ENCODE peak calls at places on chromosomes 1 and 21, in nine cellular contexts. U is astrocyte; A is foreskin fibroblast; X is GM10248; T is nephron progenitor cell; P is HFF-Myc; M is endodermal cell; L is CD8-positive, alpha-beta T cell; R is neural progenitor cell. S is an unnamed sample.

GRCh38 chr1:235060607-235061470 is 67.8 kb downstream of the TOMM20 start:
- DNase-seq in U (no peak), A (no peak), X (no peak), T (no peak), P (no peak), M (peak), L (no peak), R (peak), S (no peak)

GRCh38 chr1:159282118-159282517 is 20.0 kb upstream of the FCER1A start:
- DNase-seq in U (no peak), A (no peak), X (no peak), T (no peak), P (no peak), M (no peak), L (no peak), R (no peak), S (no peak)

GRCh38 chr21:37155216-37155615 is 82.2 kb downstream of the TTC3 start:
- DNase-seq in U (peak), A (no peak), X (no peak), T (no peak), P (no peak), M (no peak), L (no peak), R (no peak), S (no peak)

GRCh38 chr1:32900956-32901822 is at the start of gene TMEM54:
- DNase-seq in U (no peak), A (no peak), X (peak), T (peak), P (no peak), M (peak), L (no peak), R (peak), S (peak)

GRCh38 chr1:161219078-161219892 is 4.1 kb downstream of the APOA2 start:
- DNase-seq in U (no peak), A (no peak), X (no peak), T (no peak), P (no peak), M (no peak), L (no peak), R (no peak), S (no peak)

GRCh38 chr1:1090424-1091343 is 16.6 kb upstream of the RNF223 start:
- DNase-seq in U (no peak), A (no peak), X (no peak), T (no peak), P (no peak), M (peak), L (no peak), R (no peak), S (no peak)

GRCh38 chr1:167068761-167069160 is 21.4 kb downstream of the GPA33 start:
- DNase-seq in U (no peak), A (no peak), X (no peak), T (no peak), P (no peak), M (peak), L (no peak), R (no peak), S (no peak)

GRCh38 chr1:145926706-145927072 is 595 bp downstream of the RBM8A start:
- DNase-seq in U (peak), A (no peak), X (no peak), T (no peak), P (no peak), M (no peak), L (no peak), R (no peak), S (no peak)

GRCh38 chr1:9008236-9008635 is 18.0 kb downstream of the SLC2A7 start:
- DNase-seq in U (no peak), A (no peak), X (peak), T (no peak), P (no peak), M (no peak), L (no peak), R (no peak), S (no peak)

GRCh38 chr1:9006956-9007615 is 19.1 kb downstream of the SLC2A7 start:
- DNase-seq in U (no peak), A (no peak), X (no peak), T (no peak), P (no peak), M (no peak), L (no peak), R (no peak), S (no peak)

GRCh38 chr1:9010781-9011323 is 15.4 kb downstream of the SLC2A7 start:
- DNase-seq in U (no peak), A (no peak), X (no peak), T (no peak), P (no peak), M (no peak), L (no peak), R (no peak), S (peak)

GRCh38 chr1:9013824-9014223 is 12.4 kb downstream of the SLC2A7 start:
- DNase-seq in U (no peak), A (no peak), X (no peak), T (no peak), P (no peak), M (no peak), L (no peak), R (no peak), S (no peak)

GRCh38 chr1:9009438-9010366 is 16.5 kb downstream of the SLC2A7 start:
- DNase-seq in U (no peak), A (no peak), X (peak), T (peak), P (no peak), M (peak), L (no peak), R (peak), S (peak)
- TF ChIP-seq CTCF in U (no peak), A (peak), X (peak), T (peak), P (peak), M (peak), L (no peak), R (peak), S (peak)

DNA sequence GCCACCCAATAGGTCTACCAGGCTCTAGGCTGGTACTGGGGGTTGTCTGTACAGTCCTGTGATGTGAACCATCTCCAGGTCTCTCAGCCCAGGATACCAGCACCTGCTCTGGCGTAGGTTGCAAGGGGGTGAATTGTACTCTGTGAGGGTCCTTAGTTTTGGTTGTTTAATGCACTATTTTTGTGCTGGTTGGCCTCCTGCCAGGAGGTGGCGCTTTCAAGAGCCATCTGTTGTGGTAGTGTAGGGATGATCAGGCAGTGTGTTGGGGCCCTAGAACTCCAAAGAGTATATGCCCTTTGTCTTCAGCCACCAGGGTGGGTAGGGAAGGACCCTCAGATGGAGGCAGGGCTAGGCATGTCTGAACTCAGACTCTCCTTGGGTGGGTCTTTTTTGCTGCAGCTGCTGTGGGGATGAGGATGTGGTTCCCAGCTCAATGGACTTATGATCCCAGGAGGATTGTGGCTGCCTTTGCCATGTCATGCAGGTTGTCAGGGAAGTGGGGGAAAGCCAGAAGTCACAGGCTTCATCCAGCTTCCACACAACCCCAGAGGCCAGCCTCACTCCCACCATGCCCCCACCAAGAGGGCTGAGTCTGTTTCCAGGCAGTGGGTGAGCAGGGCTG is 301.8 kb upstream of the CHRM3 start:
- DNase-seq in U (no peak), A (no peak), X (no peak), T (no peak), P (no peak), M (no peak), L (no peak), R (no peak), S (no peak)
- TF ChIP-seq CTCF in U (no peak), A (no peak), X (no peak), T (no peak), P (no peak), M (peak), L (no peak), R (peak), S (no peak)

DNA sequence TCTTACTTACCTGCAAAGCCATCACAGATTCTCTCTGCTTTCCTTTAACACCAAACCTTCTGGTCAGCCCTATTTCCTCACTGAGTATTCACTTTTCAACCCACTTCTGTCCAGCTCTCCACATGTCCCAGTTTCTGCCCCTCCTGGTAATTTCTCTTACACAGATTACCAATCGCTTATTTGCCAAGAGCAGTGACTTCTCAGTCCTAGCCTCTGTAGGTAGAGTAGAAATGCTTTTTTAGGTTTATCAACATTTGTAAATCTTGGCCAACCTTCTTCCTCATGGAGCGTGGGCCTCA is 33.6 kb upstream of the LRRC8C start:
- DNase-seq in U (no peak), A (no peak), X (no peak), T (no peak), P (no peak), M (no peak), L (no peak), R (no peak), S (no peak)
- TF ChIP-seq CTCF in U (no peak), A (peak), X (no peak), T (peak), P (no peak), M (peak), L (peak), R (no peak), S (no peak)

GRCh38 chr1:243462929-243463697 is 207.3 kb downstream of the SDCCAG8 start:
- DNase-seq in U (no peak), A (no peak), X (no peak), T (no peak), P (no peak), M (no peak), L (no peak), R (no peak), S (no peak)
- TF ChIP-seq CTCF in U (no peak), A (no peak), X (no peak), T (no peak), P (no peak), M (no peak), L (no peak), R (no peak), S (no peak)